ENCODE peak calls at places on chromosome 14, in seven cellular contexts. K, V, Z, B, A, U and T are unnamed samples.

GRCh38 chr14:68786491-68787234 is 6.2 kb downstream of the ZFP36L1 start:
- DNase-seq in B (peak), K (no peak), Z (no peak), U (no peak), A (peak), V (peak), T (peak)

GRCh38 chr14:53470351-53471043 is 317.4 kb upstream of the DDHD1 start:
- DNase-seq in K (no peak), U (no peak), Z (no peak), A (no peak), V (peak), B (no peak), T (no peak)

GRCh38 chr14:60021619-60022018 is 70.1 kb upstream of the PCNX4 start:
- DNase-seq in B (no peak), K (no peak), A (no peak), Z (no peak), U (no peak), V (no peak), T (no peak)

GRCh38 chr14:65462411-65462810 is 49.9 kb downstream of the FUT8 start:
- DNase-seq in A (no peak), Z (no peak), B (no peak), V (peak), K (no peak), U (no peak), T (peak)

GRCh38 chr14:71527807-71528206 is 404.4 kb upstream of the RGS6 start:
- DNase-seq in Z (no peak), V (peak), U (no peak), K (no peak), B (no peak), A (no peak), T (no peak)

GRCh38 chr14:28375295-28375694 is 391.3 kb upstream of the FOXG1 start:
- DNase-seq in A (peak), B (peak), K (no peak), Z (no peak), U (no peak), V (peak), T (peak)

GRCh38 chr14:51849095-51849494 is 11.3 kb upstream of the GNG2 start:
- DNase-seq in Z (no peak), A (no peak), K (no peak), U (no peak), B (no peak), V (no peak), T (peak)

GRCh38 chr14:65356327-65356836 is 56.1 kb upstream of the FUT8 start:
- DNase-seq in V (peak), B (no peak), A (no peak), Z (peak), K (no peak), U (peak), T (peak)

GRCh38 chr14:25389948-25390347 is 340.0 kb upstream of the STXBP6 start:
- DNase-seq in Z (no peak), V (no peak), U (no peak), K (no peak), A (no peak), B (no peak), T (no peak)

GRCh38 chr14:32682219-32682618 is 256.5 kb upstream of the NPAS3 start:
- DNase-seq in B (no peak), V (peak), K (no peak), Z (no peak), U (no peak), A (no peak), T (no peak)

GRCh38 chr14:37142835-37143499 is 29.4 kb downstream of the SLC25A21 start:
- DNase-seq in B (no peak), K (no peak), Z (no peak), U (no peak), A (peak), V (peak), T (peak)